ENCODE peak calls at places on chromosomes 2 and 18, in four cellular contexts. Z is GM23338, F is heart right ventricle, V is transverse colon. I is an unnamed sample.
A peak's percentile ranks its signal among the peaks of the same experiment; 100 is the strongest.

GRCh38 chr2:169363570-169364150 is 1.3 kb upstream of the LRP2 start:
- DNase-seq in Z (peak; percentile 53), F (peak; percentile 6), V (peak; percentile 12), I (peak; percentile 21)

GRCh38 chr2:129167456-129167855 is 812.0 kb upstream of the RAB6C start:
- DNase-seq in F (no peak), V (no peak), Z (no peak), I (no peak)

GRCh38 chr18:45777393-45777792 is 48.1 kb upstream of the SIGLEC15 start:
- DNase-seq in Z (no peak), V (no peak), F (no peak), I (no peak)

GRCh38 chr18:64707052-64707451 is 558.2 kb upstream of the LINC00305 start:
- DNase-seq in F (no peak), V (no peak), Z (no peak), I (no peak)

GRCh38 chr2:118774458-118775133 is 72.9 kb downstream of the EN1 start:
- DNase-seq in F (peak; percentile 8), V (peak; percentile 29), Z (peak; percentile 91), I (peak; percentile 84)

GRCh38 chr2:152415231-152415642 is 80.3 kb downstream of the FMNL2 start:
- DNase-seq in Z (no peak), F (no peak), V (no peak), I (no peak)

GRCh38 chr18:32877371-32877770 is 104.5 kb upstream of the KLHL14 start:
- DNase-seq in Z (no peak), V (no peak), F (no peak), I (no peak)

GRCh38 chr18:23573948-23574431 is 12.3 kb downstream of the NPC1 start:
- DNase-seq in V (no peak), Z (peak; percentile 37), F (no peak), I (no peak)

GRCh38 chr2:206442516-206442853 is 847 bp upstream of the ADAM23 start:
- DNase-seq in V (no peak), Z (no peak), F (no peak), I (no peak)

GRCh38 chr2:122830157-122830556 is 1074.7 kb downstream of the TSN start:
- DNase-seq in F (no peak), V (no peak), Z (no peak), I (no peak)

GRCh38 chr2:239819974-239820555 is 205.1 kb downstream of the NDUFA10 start:
- DNase-seq in F (no peak), V (no peak), Z (no peak), I (peak; percentile 7)

GRCh38 chr2:32942728-32943485 is 3.8 kb upstream of the LTBP1 start:
- DNase-seq in F (no peak), V (no peak), Z (no peak), I (no peak)

GRCh38 chr2:20766798-20767644 is 55.9 kb downstream of the LDAH start:
- DNase-seq in Z (no peak), V (no peak), F (no peak), I (no peak)

GRCh38 chr18:73511751-73512525 is 635.7 kb downstream of the FBXO15 start:
- DNase-seq in Z (no peak), F (no peak), V (no peak), I (no peak)

GRCh38 chr2:240789501-240790369 is 30.3 kb downstream of the KIF1A start:
- DNase-seq in F (no peak), V (no peak), Z (no peak), I (no peak)

GRCh38 chr18:25349131-25349925 is 2.6 kb downstream of the ZNF521 start:
- DNase-seq in V (peak; percentile 10), Z (peak; percentile 67), F (peak; percentile 40), I (peak; percentile 54)

GRCh38 chr2:64595397-64596160 is 58.1 kb downstream of the SERTAD2 start:
- DNase-seq in F (no peak), Z (peak; percentile 65), V (peak; percentile 34), I (peak; percentile 57)

GRCh38 chr2:10555810-10556111 is 107.6 kb upstream of the ODC1 start:
- DNase-seq in Z (no peak), F (no peak), V (no peak), I (no peak)

GRCh38 chr2:7031424-7032245 is 114.4 kb downstream of the RNF144A start:
- DNase-seq in F (no peak), Z (no peak), V (peak; percentile 93), I (no peak)

GRCh38 chr2:97743913-97744312 is 30.5 kb downstream of the ZAP70 start:
- DNase-seq in F (no peak), Z (no peak), V (no peak), I (no peak)

GRCh38 chr18:42882146-42882545 is 233.3 kb downstream of the RIT2 start:
- DNase-seq in V (no peak), F (no peak), Z (no peak), I (no peak)

GRCh38 chr2:203646961-203647360 is 59.5 kb upstream of the CD28 start:
- DNase-seq in Z (no peak), V (no peak), F (no peak), I (no peak)

GRCh38 chr18:64409511-64409910 is 260.6 kb upstream of the LINC00305 start:
- DNase-seq in F (no peak), V (no peak), Z (peak; percentile 80), I (peak; percentile 1)

GRCh38 chr2:238321467-238321866 is 1.1 kb downstream of the TRAF3IP1 start:
- DNase-seq in F (no peak), V (no peak), Z (no peak), I (no peak)

GRCh38 chr2:205883965-205884364 is 201.7 kb downstream of the NRP2 start:
- DNase-seq in V (no peak), F (no peak), Z (no peak), I (no peak)

GRCh38 chr2:101741775-101742520 is 44.4 kb downstream of the MAP4K4 start:
- DNase-seq in Z (peak; percentile 85), F (no peak), V (no peak), I (no peak)

GRCh38 chr18:22194151-22194598 is 24.8 kb downstream of the GATA6 start:
- DNase-seq in Z (peak; percentile 43), V (peak; percentile 83), F (no peak), I (peak; percentile 92)

GRCh38 chr2:222264791-222265320 is 33.9 kb downstream of the PAX3 start:
- DNase-seq in Z (no peak), F (no peak), V (no peak), I (no peak)

GRCh38 chr2:234158812-234159211 is 108.3 kb downstream of the SPP2 start:
- DNase-seq in V (no peak), Z (no peak), F (no peak), I (no peak)

GRCh38 chr2:9772035-9772998 is 71.0 kb upstream of the TAF1B start:
- DNase-seq in V (no peak), Z (no peak), F (no peak), I (no peak)

GRCh38 chr2:199468561-199469513 is 11.1 kb upstream of the SATB2 start:
- DNase-seq in Z (peak; percentile 87), F (no peak), V (peak; percentile 85), I (no peak)

GRCh38 chr2:213151437-213152064 is at the start of gene IKZF2:
- DNase-seq in V (peak; percentile 84), F (peak; percentile 82), Z (peak; percentile 89), I (peak; percentile 95)
- H3K4me1 ChIP-seq in V (peaks cover 13% of the 10 kb centered on the region), F (peaks cover 28% of the 10 kb centered on the region), Z (peaks cover 26% of the 10 kb centered on the region), I (peaks cover 17% of the 10 kb centered on the region)

DNA sequence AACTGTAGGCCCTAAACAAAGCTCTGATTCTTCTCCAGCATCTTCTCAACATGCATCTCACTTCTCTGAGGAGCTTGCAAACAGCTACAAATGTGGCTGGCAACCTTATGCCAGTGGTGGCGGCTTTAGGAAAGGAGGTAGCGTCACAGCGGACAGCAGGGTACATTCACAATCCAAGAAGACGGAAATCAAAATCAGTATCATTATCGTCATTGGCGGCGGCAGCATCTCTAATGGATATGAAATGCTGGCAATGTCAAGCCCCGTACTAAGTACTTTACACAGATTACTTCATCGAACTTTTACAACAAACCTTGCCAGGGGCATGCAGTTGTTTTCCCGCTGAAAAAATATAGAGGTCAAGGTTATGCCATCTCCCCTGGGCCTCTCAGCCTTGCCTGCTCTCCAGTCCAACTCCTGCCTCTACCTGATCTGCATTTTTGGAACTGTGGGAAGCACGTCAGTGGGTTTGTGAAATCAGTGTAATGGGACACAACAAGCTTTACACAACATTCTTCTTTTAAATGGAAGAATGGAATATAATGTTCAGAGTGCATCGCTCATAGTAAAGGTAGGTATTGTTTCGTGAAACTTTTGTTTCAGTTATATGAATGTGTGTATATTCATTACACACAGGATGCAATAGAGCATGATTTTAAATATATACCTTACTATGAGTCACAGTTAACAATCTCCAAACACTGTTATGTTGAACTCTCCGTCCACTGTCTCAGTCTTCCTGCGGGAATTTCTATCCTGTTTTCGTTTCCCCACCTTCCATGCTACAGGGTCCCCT is 152.9 kb downstream of the TTC32 start:
- DNase-seq in Z (no peak), V (no peak), F (no peak), I (no peak)
- H3K27ac ChIP-seq in Z (no peak overlapping the region), V (no peak overlapping the region), F (no peak overlapping the region), I (no peak overlapping the region)

DNA sequence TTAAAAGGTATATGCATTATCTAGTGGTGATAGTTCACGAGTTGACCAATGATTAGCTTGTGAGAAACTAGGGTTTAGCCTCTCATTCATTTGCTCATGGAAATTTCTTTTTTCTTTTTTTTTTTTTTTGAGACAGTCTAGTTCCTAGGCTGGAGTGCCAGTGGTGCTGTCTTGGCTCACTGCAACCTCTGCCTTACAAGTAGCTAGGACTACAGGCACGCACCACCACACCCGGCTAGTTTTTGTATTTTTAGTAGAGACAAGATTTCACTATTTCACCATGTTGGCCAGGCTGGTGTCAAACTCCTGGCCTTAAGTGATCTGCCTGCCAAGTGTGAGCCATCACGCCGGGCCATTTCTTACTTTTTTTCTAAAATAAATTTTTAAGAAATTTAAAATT is 14.0 kb downstream of the KDM3A start:
- DNase-seq in V (no peak), Z (no peak), F (no peak), I (no peak)
- H3K36me3 ChIP-seq in V (no peaks in the 10 kb centered on the region), Z (peaks cover 17% of the 10 kb centered on the region), F (peaks cover 39% of the 10 kb centered on the region), I (peaks cover 82% of the 10 kb centered on the region)

DNA sequence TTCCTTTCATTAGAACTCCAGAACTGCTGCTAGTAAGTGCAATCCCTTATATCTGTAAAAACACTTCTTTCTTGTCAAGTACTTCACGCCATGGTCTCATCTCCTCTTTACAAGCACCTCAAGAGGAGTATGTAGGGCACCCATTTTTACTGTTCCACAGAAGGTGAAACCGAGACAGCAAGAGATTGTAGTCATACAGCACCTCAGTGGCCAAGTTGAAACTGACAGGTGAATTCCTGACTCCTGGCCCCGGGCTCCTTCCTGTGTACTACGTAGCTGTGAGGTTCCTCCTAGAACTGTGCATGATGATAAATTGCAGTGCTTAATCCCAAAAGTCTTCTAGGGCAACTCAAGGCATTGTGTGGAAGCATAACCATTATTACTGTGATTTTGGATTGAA is 131.5 kb upstream of the MEIS1 start:
- DNase-seq in V (no peak), F (no peak), Z (no peak), I (no peak)
- H3K4me1 ChIP-seq in V (no peaks in the 10 kb centered on the region), F (peaks cover 34% of the 10 kb centered on the region), Z (no peaks in the 10 kb centered on the region), I (no peaks in the 10 kb centered on the region)